ENCODE peak calls at places on chromosomes 5 and 9, in four cellular contexts. B is AG04450; Z is GM23248; R is naive thymus-derived CD4-positive, alpha-beta T cell. H is an unnamed sample.

GRCh38 chr5:169716287-169716686 is 79.2 kb downstream of the DOCK2 start:
- DNase-seq in R (no peak), Z (peak; percentile 77), B (no peak), H (no peak)

GRCh38 chr5:2205185-2205585 is 322.5 kb upstream of the IRX4 start:
- DNase-seq in R (no peak), B (no peak), Z (no peak), H (no peak)

GRCh38 chr5:97037819-97038218 is 101.9 kb downstream of the LNPEP start:
- DNase-seq in B (no peak), Z (no peak), R (no peak), H (no peak)

GRCh38 chr5:139481122-139481533 is 1.4 kb downstream of the STING1 start:
- DNase-seq in R (no peak), Z (peak; percentile 38), B (no peak), H (no peak)

GRCh38 chr9:37994639-37995347 is 74.2 kb downstream of the SHB start:
- DNase-seq in B (peak; percentile 34), Z (peak; percentile 92), R (no peak), H (no peak)

GRCh38 chr5:71974622-71975021 is 132.7 kb upstream of the MAP1B start:
- DNase-seq in R (no peak), B (no peak), Z (peak; percentile 13), H (no peak)

GRCh38 chr5:174523311-174524159 is 200.8 kb upstream of the MSX2 start:
- DNase-seq in B (no peak), Z (no peak), R (no peak), H (no peak)

GRCh38 chr5:3353561-3353960 is 242.1 kb upstream of the IRX1 start:
- DNase-seq in R (no peak), Z (no peak), B (no peak), H (no peak)

GRCh38 chr9:134625361-134626140 is 16.1 kb upstream of the COL5A1 start:
- DNase-seq in B (no peak), R (no peak), Z (peak; percentile 65), H (no peak)

GRCh38 chr9:88388886-88389617 is 808 bp downstream of the SPIN1 start:
- DNase-seq in Z (peak; percentile 85), B (no peak), R (peak; percentile 39), H (no peak)

GRCh38 chr9:98380065-98380681 is 124.7 kb upstream of the TBC1D2 start:
- DNase-seq in B (no peak), R (no peak), Z (peak; percentile 77), H (no peak)

GRCh38 chr9:117796681-117797080 is 92.5 kb downstream of the TLR4 start:
- DNase-seq in B (no peak), R (no peak), Z (peak; percentile 78), H (no peak)

GRCh38 chr5:96474073-96474472 is 41.0 kb upstream of the PCSK1 start:
- DNase-seq in B (no peak), Z (no peak), R (no peak), H (no peak)

GRCh38 chr5:1492757-1493156 is 31.0 kb downstream of the LPCAT1 start:
- DNase-seq in R (no peak), Z (no peak), B (no peak), H (no peak)

GRCh38 chr5:33978307-33978706 is 6.2 kb downstream of the SLC45A2 start:
- DNase-seq in B (no peak), Z (no peak), R (no peak), H (no peak)

GRCh38 chr5:93162201-93162654 is 418.8 kb downstream of the NR2F1-AS1 start:
- DNase-seq in B (no peak), R (no peak), Z (peak; percentile 68), H (no peak)

GRCh38 chr9:2704504-2704903 is 12.8 kb upstream of the KCNV2 start:
- DNase-seq in Z (peak; percentile 7), B (no peak), R (no peak), H (no peak)

GRCh38 chr5:145681216-145681615 is 153.9 kb downstream of the PRELID2 start:
- DNase-seq in Z (no peak), B (no peak), R (no peak), H (no peak)

GRCh38 chr9:91541744-91542143 is 118.1 kb upstream of the NFIL3 start:
- DNase-seq in B (no peak), R (no peak), Z (peak; percentile 59), H (no peak)

GRCh38 chr9:95008151-95008771 is 281.8 kb downstream of the AOPEP start:
- DNase-seq in B (no peak), R (no peak), Z (peak; percentile 45), H (no peak)

GRCh38 chr5:33888582-33888981 is 3.2 kb downstream of the ADAMTS12 start:
- DNase-seq in B (no peak), Z (peak; percentile 62), R (no peak), H (no peak)

GRCh38 chr5:148665431-148665830 is 11.1 kb upstream of the HTR4 start:
- DNase-seq in B (no peak), R (no peak), Z (no peak), H (no peak)

GRCh38 chr5:26430323-26430722 is 608.1 kb downstream of the CDH9 start:
- DNase-seq in Z (no peak), R (no peak), B (no peak), H (no peak)

GRCh38 chr9:136578915-136579637 is 33.2 kb upstream of the NOTCH1 start:
- DNase-seq in B (no peak), Z (peak; percentile 26), R (no peak), H (no peak)

GRCh38 chr5:9533096-9533495 is 12.8 kb downstream of the SEMA5A start:
- DNase-seq in R (no peak), B (no peak), Z (no peak), H (no peak)

GRCh38 chr5:80116465-80116864 is 81.3 kb downstream of the THBS4 start:
- DNase-seq in R (no peak), Z (no peak), B (no peak), H (no peak)

GRCh38 chr5:170738840-170739239 is 44.7 kb upstream of the GABRP start:
- DNase-seq in Z (no peak), B (no peak), R (no peak), H (no peak)

GRCh38 chr9:764105-764524 is 77.4 kb upstream of the DMRT1 start:
- DNase-seq in R (peak; percentile 20), Z (peak; percentile 89), B (peak; percentile 15), H (no peak)

GRCh38 chr9:89549031-89549644 is 51.2 kb upstream of the SEMA4D start:
- DNase-seq in Z (peak; percentile 73), B (peak; percentile 20), R (peak; percentile 85), H (no peak)

GRCh38 chr9:136239135-136239962 is 6.3 kb downstream of the QSOX2 start:
- DNase-seq in Z (no peak), B (no peak), R (no peak), H (no peak)

GRCh38 chr5:68757813-68758212 is 336.0 kb upstream of the SLC30A5 start:
- DNase-seq in B (no peak), Z (no peak), R (no peak), H (no peak)

H was measured in esophagus squamous epithelium.